ENCODE peak calls at places on chromosomes 3 and 15, in five cellular contexts. E, W, S, U and Q are unnamed samples.

GRCh38 chr3:117622130-117622841 is 912.7 kb downstream of the TUSC7 start:
- DNase-seq in E (peak), W (no peak), S (no peak), U (peak), Q (peak)

GRCh38 chr3:13420051-13420816 is at the start of gene NUP210:
- DNase-seq in E (no peak), W (no peak), S (no peak), U (no peak), Q (no peak)

GRCh38 chr3:57130426-57131209 is 34.5 kb downstream of the IL17RD start:
- DNase-seq in E (no peak), W (peak), S (no peak), U (peak), Q (no peak)

GRCh38 chr3:98812851-98813374 is 49.8 kb downstream of the ST3GAL6 start:
- DNase-seq in E (peak), W (no peak), S (no peak), U (peak), Q (peak)

GRCh38 chr3:120418446-120418845 is 32.3 kb downstream of the FSTL1 start:
- DNase-seq in E (peak), W (no peak), S (no peak), U (no peak), Q (no peak)

GRCh38 chr15:77503240-77503639 is 82.6 kb downstream of the HMG20A start:
- DNase-seq in E (peak), W (no peak), S (no peak), U (no peak), Q (no peak)

GRCh38 chr3:17459470-17459993 is 282.9 kb downstream of the TBC1D5 start:
- DNase-seq in E (no peak), W (no peak), S (no peak), U (no peak), Q (no peak)

GRCh38 chr3:11600501-11601282 is 43.0 kb downstream of the VGLL4 start:
- DNase-seq in E (peak), W (peak), S (peak), U (peak), Q (peak)

GRCh38 chr3:146161725-146162047 is 702 bp upstream of the PLOD2 start:
- DNase-seq in E (peak), W (peak), S (no peak), U (peak), Q (no peak)

GRCh38 chr3:65927576-65927975 is 111.1 kb downstream of the MAGI1 start:
- DNase-seq in E (peak), W (no peak), S (no peak), U (peak), Q (no peak)

GRCh38 chr3:81218023-81218422 is 543.4 kb downstream of the GBE1 start:
- DNase-seq in E (peak), W (no peak), S (no peak), U (peak), Q (peak)

GRCh38 chr15:74368121-74368520 is 675 bp upstream of the CYP11A1 start:
- DNase-seq in E (no peak), W (no peak), S (no peak), U (no peak), Q (no peak)

GRCh38 chr15:64070965-64071851 is 22.4 kb downstream of the CIAO2A start:
- DNase-seq in E (peak), W (peak), S (no peak), U (peak), Q (peak)

GRCh38 chr3:89947357-89947954 is 840.0 kb downstream of the EPHA3 start:
- DNase-seq in E (no peak), W (peak), S (no peak), U (no peak), Q (no peak)

GRCh38 chr3:11212784-11213183 is 58.5 kb downstream of the HRH1 start:
- DNase-seq in E (no peak), W (no peak), S (peak), U (peak), Q (peak)

GRCh38 chr3:96182756-96183155 is 631.6 kb upstream of the EPHA6 start:
- DNase-seq in E (peak), W (no peak), S (no peak), U (no peak), Q (no peak)

GRCh38 chr3:129413687-129414506 is 14.5 kb downstream of the EFCAB12 start:
- DNase-seq in E (peak), W (no peak), S (no peak), U (peak), Q (peak)

GRCh38 chr15:95365615-95366107 is 964.8 kb upstream of the NR2F2 start:
- DNase-seq in E (no peak), W (peak), S (no peak), U (peak), Q (peak)

GRCh38 chr15:67240235-67241131 is 14.0 kb downstream of the AAGAB start:
- DNase-seq in E (peak), W (no peak), S (peak), U (no peak), Q (peak)

GRCh38 chr15:45637552-45638033 is 2.8 kb downstream of the SQOR start:
- DNase-seq in E (peak), W (peak), S (no peak), U (peak), Q (peak)
- H3K4me3 ChIP-seq in E (peak), W (no peak), S (no peak), U (peak), Q (peak)

GRCh38 chr15:33864360-33865075 is 103.8 kb upstream of the CHRM5 start:
- DNase-seq in E (no peak), W (no peak), S (no peak), U (no peak), Q (no peak)
- TF ChIP-seq CTCF in E (no peak), W (no peak), S (no peak), U (no peak), Q (no peak)

GRCh38 chr15:78565097-78565950 is at the start of gene CHRNA5:
- DNase-seq in E (peak), W (peak), S (peak), U (peak), Q (peak)

GRCh38 chr15:78563092-78563491 is 2.2 kb upstream of the CHRNA5 start:
- DNase-seq in E (no peak), W (no peak), S (no peak), U (no peak), Q (no peak)

GRCh38 chr15:78567541-78567940 is 2.2 kb downstream of the CHRNA5 start:
- DNase-seq in E (no peak), W (no peak), S (no peak), U (no peak), Q (no peak)

GRCh38 chr15:78565951-78566774 is 843 bp downstream of the CHRNA5 start:
- DNase-seq in E (peak), W (no peak), S (no peak), U (peak), Q (peak)

DNA sequence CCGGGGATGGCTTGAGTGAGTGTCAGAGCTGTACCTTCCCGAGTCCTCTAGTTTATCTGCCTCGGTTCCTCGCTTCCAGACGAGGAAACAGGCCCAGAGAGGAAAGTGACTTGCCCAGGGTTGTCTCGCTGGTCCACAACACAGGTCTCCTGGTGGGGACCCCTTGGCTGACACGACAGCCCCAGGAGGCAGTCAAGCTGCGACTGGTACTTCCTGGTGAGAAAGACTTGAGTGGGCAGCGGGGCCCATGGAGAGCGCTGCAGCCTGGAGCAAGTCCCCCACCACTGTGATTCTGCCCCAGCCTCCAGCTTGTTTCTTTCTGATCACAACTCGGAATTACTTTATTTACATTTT is 600 bp upstream of the CHRNA5 start:
- DNase-seq in E (no peak), W (no peak), S (no peak), U (no peak), Q (no peak)
- H3K4me3 ChIP-seq in E (no peak), W (no peak), S (peak), U (no peak), Q (no peak)

DNA sequence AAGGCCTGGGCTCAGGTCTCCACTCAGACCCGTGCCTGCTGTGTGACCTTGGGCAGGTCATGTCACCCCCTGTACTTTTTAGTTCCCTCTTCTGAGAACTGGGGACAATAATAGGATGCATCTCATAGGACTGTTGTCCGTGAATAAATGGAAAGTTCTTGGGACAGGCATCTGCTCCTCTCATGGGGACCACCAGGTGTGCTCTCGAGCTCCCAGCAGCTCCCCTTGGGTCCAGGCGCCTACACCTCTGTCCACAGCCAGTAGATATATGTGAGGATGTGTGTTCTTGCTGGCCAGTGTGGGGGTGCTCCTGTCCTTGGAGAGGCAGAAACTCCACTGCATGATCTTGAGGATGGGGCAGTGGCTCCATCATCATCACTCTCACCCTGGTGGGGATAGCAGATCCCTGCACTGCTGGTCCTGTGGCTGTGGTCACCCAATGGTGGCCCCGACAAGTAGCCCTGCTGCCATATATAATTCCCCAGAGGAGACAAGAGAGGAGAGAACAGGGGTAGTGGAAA is 257.6 kb upstream of the TLE3 start:
- DNase-seq in E (no peak), W (no peak), S (no peak), U (no peak), Q (no peak)
- TF ChIP-seq CTCF in E (no peak), W (no peak), S (no peak), U (peak), Q (peak)

GRCh38 chr3:43048470-43048869 is 57.4 kb downstream of the POMGNT2 start:
- DNase-seq in E (no peak), W (no peak), S (no peak), U (no peak), Q (no peak)
- H3K4me3 ChIP-seq in E (no peak), W (no peak), S (no peak), U (no peak), Q (no peak)

GRCh38 chr15:88612186-88612796 is 8.8 kb upstream of the AEN start:
- DNase-seq in E (no peak), W (no peak), S (no peak), U (no peak), Q (no peak)

GRCh38 chr15:88609344-88609743 is 11.8 kb upstream of the AEN start:
- DNase-seq in E (no peak), W (no peak), S (no peak), U (no peak), Q (no peak)

GRCh38 chr15:88613074-88613944 is 7.8 kb upstream of the AEN start:
- DNase-seq in E (no peak), W (no peak), S (no peak), U (peak), Q (peak)

GRCh38 chr15:88608607-88609181 is 12.4 kb upstream of the AEN start:
- DNase-seq in E (no peak), W (no peak), S (no peak), U (no peak), Q (no peak)

GRCh38 chr15:88610756-88611231 is 10.3 kb upstream of the AEN start:
- DNase-seq in E (no peak), W (no peak), S (no peak), U (no peak), Q (no peak)
- TF ChIP-seq CTCF in E (no peak), W (no peak), S (no peak), U (peak), Q (no peak)

GRCh38 chr15:25850154-25851111 is 12.7 kb downstream of the ATP10A start:
- DNase-seq in E (peak), W (peak), S (no peak), U (peak), Q (peak)

GRCh38 chr15:25852027-25852426 is 11.1 kb downstream of the ATP10A start:
- DNase-seq in E (no peak), W (no peak), S (no peak), U (no peak), Q (no peak)

GRCh38 chr15:25849431-25849921 is 13.7 kb downstream of the ATP10A start:
- DNase-seq in E (peak), W (peak), S (no peak), U (peak), Q (peak)

GRCh38 chr15:25848769-25849430 is 14.2 kb downstream of the ATP10A start:
- DNase-seq in E (no peak), W (no peak), S (no peak), U (no peak), Q (no peak)

DNA sequence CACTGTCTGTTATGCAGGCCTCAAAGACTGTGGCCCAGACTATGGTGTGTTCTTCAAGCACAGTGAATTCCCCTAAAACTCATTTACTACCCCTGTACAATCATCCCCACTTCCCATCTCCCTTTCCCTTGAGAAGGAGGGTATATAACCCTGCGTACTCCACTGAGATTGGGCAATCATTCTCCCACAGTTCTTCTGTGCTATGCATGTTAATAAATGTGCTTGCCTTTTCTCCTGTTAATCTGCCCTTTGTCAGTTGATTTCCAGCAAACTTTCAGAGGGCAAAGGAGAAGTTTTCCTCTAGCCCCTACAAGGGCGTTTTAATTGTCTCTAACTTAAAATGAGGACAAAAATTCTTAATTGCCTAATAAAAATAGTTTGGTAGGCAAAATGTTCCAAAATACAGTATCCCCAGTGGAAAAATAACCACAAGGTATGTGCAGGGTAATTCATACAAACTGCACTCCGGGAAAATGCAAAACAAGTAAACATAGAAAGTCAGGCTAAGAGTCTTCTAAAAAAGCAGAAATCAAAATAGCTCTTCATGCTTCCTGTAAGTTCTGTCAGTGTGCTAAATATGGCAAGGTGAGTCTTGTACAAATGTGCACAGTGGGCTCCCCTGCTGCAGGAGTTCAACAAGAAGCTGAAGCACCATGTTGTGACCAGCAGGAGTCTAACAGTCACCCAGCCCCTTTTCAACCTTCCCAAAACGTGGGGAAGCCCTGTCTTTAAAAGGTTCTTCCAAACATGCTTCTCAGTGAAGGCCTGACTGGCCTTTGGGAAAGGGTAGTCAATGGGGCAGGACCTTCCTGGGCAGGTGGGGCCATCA is 10.2 kb downstream of the ATP10A start:
- DNase-seq in E (no peak), W (no peak), S (no peak), U (no peak), Q (peak)
- H3K4me3 ChIP-seq in E (no peak), W (no peak), S (no peak), U (no peak), Q (no peak)

GRCh38 chr3:134666052-134666451 is 15.2 kb upstream of the KY start:
- DNase-seq in E (no peak), W (no peak), S (no peak), U (no peak), Q (no peak)

GRCh38 chr3:134666885-134667284 is 16.1 kb upstream of the KY start:
- DNase-seq in E (no peak), W (no peak), S (no peak), U (no peak), Q (no peak)

GRCh38 chr3:134666466-134666865 is 15.6 kb upstream of the KY start:
- DNase-seq in E (peak), W (no peak), S (no peak), U (no peak), Q (peak)

GRCh38 chr3:134663646-134664456 is 13.0 kb upstream of the KY start:
- DNase-seq in E (peak), W (no peak), S (no peak), U (no peak), Q (peak)

DNA sequence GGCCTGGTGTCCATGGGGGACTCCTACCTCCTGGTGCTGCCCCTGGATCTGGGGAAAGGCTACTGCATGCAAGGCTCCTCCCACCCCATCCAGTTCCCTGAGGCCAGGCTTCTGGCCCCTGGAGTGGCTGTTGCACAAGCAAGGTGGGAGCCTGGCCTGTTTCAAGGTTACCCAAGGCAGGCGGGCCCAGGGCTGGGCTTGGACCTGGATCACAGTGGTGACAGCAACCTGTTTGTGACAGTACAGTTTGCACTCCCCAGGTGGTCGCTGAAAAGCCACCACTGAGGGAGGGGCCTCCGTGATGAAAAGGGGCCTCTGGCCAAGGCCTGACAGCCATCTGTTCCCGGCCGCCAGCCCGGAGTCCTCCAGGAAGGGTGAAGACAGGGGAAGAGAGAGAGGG is 14.4 kb upstream of the KY start:
- DNase-seq in E (no peak), W (no peak), S (no peak), U (no peak), Q (no peak)
- TF ChIP-seq CTCF in E (no peak), W (no peak), S (no peak), U (no peak), Q (no peak)

DNA sequence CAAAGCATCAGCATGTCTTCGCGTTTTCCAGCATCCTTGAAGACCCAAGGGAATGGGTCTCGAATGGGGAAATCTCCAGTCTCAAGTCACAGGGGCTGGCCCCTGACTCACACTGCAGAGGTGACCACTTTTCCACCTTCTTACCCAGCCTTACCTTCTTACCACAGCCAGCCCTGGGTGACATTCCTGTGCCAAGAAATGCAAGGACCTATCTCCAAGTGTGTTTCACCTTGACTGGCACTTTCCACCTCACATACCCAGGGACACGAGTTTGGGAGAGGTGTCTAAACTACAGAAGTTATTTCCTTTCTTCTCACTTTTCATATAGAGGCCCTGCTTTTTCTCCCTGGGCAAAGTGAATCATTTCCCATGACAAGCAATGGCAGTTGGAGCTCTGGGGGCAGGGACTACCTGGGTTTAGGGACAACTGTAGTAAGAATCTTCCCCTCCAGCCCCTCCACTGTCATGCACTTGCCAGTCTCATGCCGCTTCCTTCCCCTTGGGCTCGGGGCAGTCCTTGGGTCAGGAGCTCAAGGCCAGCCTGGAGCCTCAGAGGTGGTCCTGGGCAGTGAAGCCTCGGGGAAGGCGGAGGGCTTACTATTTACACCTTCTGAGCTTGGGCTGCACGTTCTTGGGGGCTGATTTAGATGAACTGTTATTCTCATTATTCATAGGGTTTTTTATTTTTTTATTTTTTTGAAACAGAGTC is 16.8 kb downstream of the PAQR5 start:
- DNase-seq in E (no peak), W (no peak), S (no peak), U (no peak), Q (no peak)
- H3K4me3 ChIP-seq in E (no peak), W (no peak), S (no peak), U (no peak), Q (no peak)